ENCODE peak calls at places on chromosomes 1 and 21, in six cellular contexts. A is fibroblast of lung; P is colonic mucosa; R is CD8-positive, alpha-beta T cell; Y is tibial nerve; S is cardiac muscle cell. W is an unnamed sample. For H3K36me3, the result is how much of the 10 kb centered on the place peaks cover.

GRCh38 chr1:210347112-210347511 is 18.4 kb downstream of the HHAT start:
- DNase-seq in A (no peak), P (no peak), R (no peak), Y (no peak), S (no peak), W (peak)

GRCh38 chr1:23123528-23123927 is 45.1 kb downstream of the LUZP1 start:
- DNase-seq in A (no peak), P (peak), R (no peak), Y (no peak), S (no peak), W (no peak)

GRCh38 chr1:218395916-218396315 is 50.8 kb downstream of the TGFB2 start:
- DNase-seq in A (no peak), P (no peak), R (no peak), Y (no peak), S (no peak), W (no peak)

GRCh38 chr1:172378109-172378755 is 42.3 kb upstream of the C1orf105 start:
- DNase-seq in A (no peak), P (no peak), R (no peak), Y (no peak), S (no peak), W (no peak)

GRCh38 chr1:44557756-44558155 is 116.5 kb downstream of the TMEM53 start:
- DNase-seq in A (no peak), P (no peak), R (no peak), Y (no peak), S (no peak), W (no peak)

GRCh38 chr21:34771512-34772028 is 102.8 kb downstream of the CLIC6 start:
- DNase-seq in A (peak), P (no peak), R (no peak), Y (no peak), S (no peak), W (no peak)

GRCh38 chr1:233364695-233365539 is 37.4 kb downstream of the MAP3K21 start:
- DNase-seq in A (peak), P (no peak), R (no peak), Y (no peak), S (peak), W (no peak)

GRCh38 chr1:41046347-41046775 is 24.8 kb upstream of the SLFNL1 start:
- DNase-seq in A (no peak), P (peak), R (no peak), Y (no peak), S (no peak), W (no peak)

GRCh38 chr1:26372039-26372438 is 511 bp downstream of the ZNF683 start:
- DNase-seq in A (no peak), P (no peak), R (no peak), Y (no peak), S (no peak), W (no peak)

GRCh38 chr1:48469616-48470500 is 2.1 kb downstream of the SPATA6 start:
- DNase-seq in A (peak), P (peak), R (no peak), Y (peak), S (peak), W (no peak)

GRCh38 chr1:87478231-87478630 is 149.6 kb downstream of the LMO4 start:
- DNase-seq in A (peak), P (no peak), R (no peak), Y (peak), S (peak), W (no peak)
- TF ChIP-seq CTCF in A (peak), P (no peak), R (no peak), Y (no peak), S (peak), W (no peak)

DNA sequence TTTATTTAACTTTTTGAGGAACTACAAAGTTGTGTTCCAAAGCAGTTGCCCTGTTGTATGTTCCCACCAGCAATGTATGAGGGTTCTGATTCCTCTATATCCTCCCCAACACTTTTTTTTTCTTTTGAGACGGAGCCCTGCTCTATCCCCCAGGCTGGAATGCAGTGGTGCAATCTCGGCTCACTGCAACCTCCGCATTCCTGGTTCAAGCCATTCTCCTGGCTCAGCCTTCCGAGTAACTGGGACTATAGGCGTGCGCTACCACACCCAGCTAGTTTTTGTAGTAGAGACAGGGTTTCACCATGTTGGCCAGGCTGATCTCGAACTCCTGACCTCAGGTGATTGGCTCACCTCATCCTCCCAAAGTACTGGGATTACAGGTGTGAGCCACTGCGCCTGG is 60.4 kb upstream of the ENAH start:
- DNase-seq in A (no peak), P (no peak), R (no peak), Y (no peak), S (no peak), W (no peak)
- H3K4me3 ChIP-seq in A (no peak), P (no peak), R (no peak), Y (no peak), S (no peak), W (no peak)

GRCh38 chr1:9737716-9738115 is 86.0 kb downstream of the CLSTN1 start:
- DNase-seq in A (no peak), P (no peak), R (no peak), Y (no peak), S (no peak), W (no peak)

GRCh38 chr1:9737057-9737456 is 85.5 kb downstream of the PIK3CD start:
- DNase-seq in A (no peak), P (no peak), R (no peak), Y (no peak), S (no peak), W (no peak)

GRCh38 chr1:9733160-9733789 is 81.7 kb downstream of the PIK3CD start:
- DNase-seq in A (no peak), P (no peak), R (no peak), Y (no peak), S (no peak), W (peak)

GRCh38 chr1:9736241-9736640 is 84.7 kb downstream of the PIK3CD start:
- DNase-seq in A (no peak), P (no peak), R (no peak), Y (no peak), S (no peak), W (no peak)

GRCh38 chr1:9735800-9736199 is 84.3 kb downstream of the PIK3CD start:
- DNase-seq in A (no peak), P (no peak), R (no peak), Y (no peak), S (no peak), W (no peak)
- H3K36me3 ChIP-seq in A (under half), P (under half), R (half or more), Y (half or more), S (half or more), W (half or more)

DNA sequence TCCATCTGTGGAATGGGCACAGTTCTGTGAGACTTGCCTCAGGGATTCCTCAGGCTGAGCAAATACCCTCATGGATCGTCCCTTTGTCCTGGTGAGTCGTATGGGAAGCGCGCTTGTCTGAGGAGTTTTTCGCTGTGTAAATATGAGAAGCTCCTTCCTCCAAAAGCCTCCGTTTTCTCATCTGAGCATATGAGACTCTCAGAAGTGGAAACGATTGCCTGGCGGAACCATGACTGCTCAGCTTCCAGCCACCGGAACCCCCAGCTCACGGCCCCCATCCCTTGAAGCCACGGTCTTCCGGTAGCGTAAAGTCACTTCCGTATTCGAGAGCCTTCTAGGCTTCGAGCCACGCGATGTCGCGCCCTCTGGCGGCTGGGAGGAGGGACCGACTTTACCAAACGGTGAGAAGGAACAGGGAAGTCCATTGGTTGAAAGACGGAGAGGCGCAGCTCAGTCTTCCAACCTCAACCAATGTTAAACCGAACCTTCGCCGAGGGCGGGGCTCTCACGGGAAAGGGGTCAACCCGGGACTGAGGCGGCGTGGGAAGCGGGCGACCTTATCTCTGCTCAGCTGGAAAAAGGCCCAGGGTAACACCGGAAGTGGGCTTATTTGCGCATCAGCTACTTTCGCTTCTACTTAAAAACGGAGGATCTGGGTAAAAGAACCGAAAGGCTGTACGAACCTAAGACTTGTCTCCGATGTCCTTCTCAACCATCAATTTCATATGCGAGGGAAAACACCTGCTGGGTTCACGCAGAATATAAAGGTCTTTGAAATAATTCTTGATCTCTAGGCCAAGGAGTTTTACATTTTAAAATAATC is 46.3 kb downstream of the AZIN2 start:
- DNase-seq in A (peak), P (peak), R (peak), Y (peak), S (peak), W (peak)
- TF ChIP-seq CTCF in A (peak), P (peak), R (peak), Y (peak), S (peak), W (peak)

GRCh38 chr21:43015906-43016540 is 41.7 kb downstream of the PKNOX1 start:
- DNase-seq in A (no peak), P (no peak), R (no peak), Y (no peak), S (no peak), W (no peak)
- H3K4me3 ChIP-seq in A (no peak), P (no peak), R (no peak), Y (no peak), S (no peak), W (no peak)

DNA sequence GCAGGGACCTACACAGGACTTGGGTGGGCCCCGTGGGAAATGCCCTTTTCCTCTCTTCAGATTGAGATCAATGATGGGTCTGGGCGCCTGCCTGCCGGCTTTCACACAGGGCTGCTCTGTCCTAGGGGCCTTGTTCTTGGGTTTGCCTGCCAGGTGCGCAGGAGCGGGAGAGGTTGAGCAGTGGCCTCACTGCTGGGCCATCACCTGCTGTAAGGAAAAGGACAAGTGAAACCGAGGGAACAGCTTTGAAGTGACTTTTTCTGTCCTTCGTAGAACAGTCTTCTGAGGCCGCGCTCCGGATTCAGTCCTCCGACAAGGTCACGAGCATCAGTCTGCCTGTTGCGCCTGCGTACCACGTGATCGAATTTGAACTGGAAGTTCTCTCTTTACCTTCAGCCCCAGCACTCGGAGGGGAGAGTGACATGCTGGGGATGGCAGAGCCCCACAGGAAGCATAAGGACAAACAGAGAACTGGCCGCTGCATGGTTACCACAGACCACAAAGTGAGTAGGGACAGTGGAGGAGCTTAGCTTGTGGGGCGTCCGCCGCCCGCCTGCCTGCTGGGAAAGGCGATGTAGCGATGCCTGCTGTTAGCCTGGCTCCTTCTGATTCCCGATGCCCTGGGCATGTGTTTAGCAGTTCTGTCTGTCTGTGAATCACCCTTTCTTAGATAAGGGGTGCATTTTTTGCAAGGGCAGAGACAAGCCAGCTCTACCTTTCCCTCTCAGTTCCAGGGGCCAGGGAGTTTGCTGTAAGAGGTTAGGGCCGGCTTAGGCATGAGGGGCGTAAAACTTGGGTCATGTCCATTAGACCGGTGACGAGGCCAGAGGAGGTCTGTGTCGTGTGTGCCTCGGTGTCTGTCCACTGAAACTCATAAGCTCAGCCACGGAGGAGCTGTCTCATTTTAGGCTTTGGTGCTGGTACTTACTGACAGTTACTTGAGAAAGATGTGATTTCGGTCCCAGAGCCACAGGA is 19.5 kb upstream of the PWP2 start:
- DNase-seq in A (no peak), P (peak), R (peak), Y (no peak), S (no peak), W (no peak)
- H3K36me3 ChIP-seq in A (under half), P (under half), R (under half), Y (half or more), S (under half), W (under half)

GRCh38 chr21:41745971-41746743 is 20.7 kb downstream of the RIPK4 start:
- DNase-seq in A (no peak), P (no peak), R (no peak), Y (no peak), S (no peak), W (no peak)
- TF ChIP-seq CTCF in A (no peak), P (no peak), R (no peak), Y (no peak), S (no peak), W (no peak)

DNA sequence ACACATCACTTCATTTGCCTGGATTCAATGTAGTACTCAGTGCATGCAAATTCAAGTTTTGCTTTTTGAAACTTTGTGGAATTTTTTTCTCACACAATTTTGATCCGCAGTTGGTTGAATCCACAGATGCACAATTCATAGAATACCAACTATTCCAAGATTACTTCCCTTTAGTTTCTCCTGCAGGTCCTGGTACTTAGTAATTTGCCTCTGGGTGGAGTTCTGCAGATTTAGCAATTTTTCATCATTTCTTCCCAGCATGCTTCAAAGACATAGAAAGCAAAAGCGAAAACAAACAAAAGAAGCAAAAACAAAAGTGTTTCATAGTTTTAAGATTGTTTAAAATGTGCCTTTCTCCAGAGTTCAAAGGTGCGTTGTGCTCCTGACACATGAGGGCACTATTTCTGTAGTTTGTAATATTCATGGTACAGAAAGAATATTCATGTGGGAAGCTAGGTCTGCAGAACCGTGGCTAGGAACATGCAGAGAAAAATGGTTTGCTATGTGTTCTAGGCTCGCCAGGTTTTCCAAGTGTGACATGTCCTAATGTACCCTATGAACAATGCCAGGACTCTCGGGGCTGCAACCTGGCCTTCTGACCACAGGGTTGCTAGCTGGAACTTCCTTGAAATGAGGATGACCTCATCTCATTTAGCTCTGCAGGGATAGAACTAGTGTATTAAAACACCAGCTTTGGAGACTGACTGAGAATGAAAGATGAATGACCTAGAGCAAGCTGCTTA is 30.0 kb upstream of the RCSD1 start:
- DNase-seq in A (peak), P (peak), R (peak), Y (no peak), S (peak), W (peak)
- H3K4me3 ChIP-seq in A (no peak), P (no peak), R (no peak), Y (no peak), S (no peak), W (no peak)

DNA sequence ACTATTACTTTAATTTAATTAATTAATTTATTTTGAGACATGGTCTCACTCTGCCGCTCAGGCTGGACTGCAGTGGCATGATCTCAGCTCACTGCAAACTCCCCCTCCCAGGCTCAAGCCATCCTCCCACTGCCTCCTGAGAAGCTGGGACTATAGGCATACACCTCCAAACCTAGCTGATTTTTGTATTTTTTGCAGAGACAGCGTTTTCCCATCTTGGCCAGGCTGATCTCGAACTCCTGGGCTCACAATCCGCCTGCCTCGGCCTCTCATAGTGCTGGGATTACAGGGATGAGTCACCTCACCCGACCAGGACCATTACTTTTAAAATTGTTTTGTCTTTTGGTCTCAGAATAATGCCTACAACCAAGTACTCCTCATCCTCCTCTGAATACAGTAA is 15.6 kb downstream of the YY1AP1 start:
- DNase-seq in A (no peak), P (no peak), R (no peak), Y (no peak), S (no peak), W (no peak)
- H3K36me3 ChIP-seq in A (under half), P (under half), R (half or more), Y (half or more), S (half or more), W (under half)

W was measured in GM06990.